ENCODE peak calls at places on chromosomes 7 and 10, in six cellular contexts. V is GM12892, C is uterus, D is IMR-90, M is breast epithelium, G is body of pancreas. Q is an unnamed sample.

GRCh38 chr10:25808372-25808771 is 125.7 kb upstream of the MYO3A start:
- DNase-seq in C (no peak), G (no peak), V (no peak), M (no peak), D (no peak), Q (no peak)

GRCh38 chr7:2803755-2804154 is 40.4 kb downstream of the GNA12 start:
- DNase-seq in C (no peak), G (no peak), V (no peak), M (no peak), D (no peak), Q (no peak)

GRCh38 chr7:157513682-157514081 is 176.9 kb downstream of the DNAJB6 start:
- DNase-seq in V (no peak), M (no peak), C (no peak), G (no peak), D (no peak), Q (no peak)

GRCh38 chr7:80608292-80608691 is 30.1 kb upstream of the CD36 start:
- DNase-seq in M (no peak), V (no peak), G (no peak), D (no peak), C (no peak), Q (no peak)

GRCh38 chr10:132984801-132985545 is 42.6 kb upstream of the CFAP46 start:
- DNase-seq in V (no peak), M (no peak), D (no peak), G (no peak), C (no peak), Q (no peak)

GRCh38 chr10:13707156-13707881 is 120.6 kb downstream of the PRPF18 start:
- DNase-seq in M (peak; percentile 65), C (peak; percentile 83), V (peak; percentile 32), D (peak; percentile 95), G (peak; percentile 84), Q (peak; percentile 18)

GRCh38 chr7:146175716-146176115 is 59.1 kb downstream of the CNTNAP2 start:
- DNase-seq in C (no peak), D (no peak), M (no peak), G (no peak), V (no peak), Q (no peak)

GRCh38 chr10:117137911-117138642 is at the start of gene VAX1:
- DNase-seq in V (no peak), C (no peak), D (no peak), M (no peak), G (no peak), Q (no peak)

GRCh38 chr10:64209574-64209973 is 688.4 kb downstream of the REEP3 start:
- DNase-seq in G (peak; percentile 25), C (no peak), D (no peak), V (no peak), M (no peak), Q (no peak)

GRCh38 chr7:35257251-35258124 is 3.6 kb upstream of the TBX20 start:
- DNase-seq in C (no peak), G (no peak), V (no peak), M (no peak), D (no peak), Q (no peak)

GRCh38 chr7:135168001-135168400 is 2.5 kb downstream of the CYREN start:
- DNase-seq in D (no peak), G (peak; percentile 48), V (no peak), M (no peak), C (no peak), Q (no peak)

GRCh38 chr7:135769403-135769802 is 20.8 kb upstream of the FAM180A start:
- DNase-seq in G (no peak), C (no peak), V (no peak), D (no peak), M (peak; percentile 83), Q (no peak)

GRCh38 chr10:59968705-59969104 is 62.3 kb upstream of the CCDC6 start:
- DNase-seq in C (no peak), M (no peak), V (no peak), G (no peak), D (no peak), Q (no peak)

GRCh38 chr10:93566435-93567276 is at the start of gene FFAR4:
- DNase-seq in G (peak; percentile 65), M (peak; percentile 19), C (no peak), D (no peak), V (no peak), Q (no peak)

GRCh38 chr10:31721166-31721565 is 207.5 kb downstream of the ARHGAP12 start:
- DNase-seq in G (no peak), D (no peak), M (no peak), V (no peak), C (no peak), Q (no peak)

GRCh38 chr7:121334875-121335648 is 6.3 kb downstream of the WNT16 start:
- DNase-seq in V (no peak), D (peak; percentile 50), C (no peak), G (no peak), M (no peak), Q (no peak)

GRCh38 chr10:70776455-70777005 is 8.6 kb downstream of the TBATA start:
- DNase-seq in V (no peak), G (no peak), M (peak; percentile 12), D (no peak), C (no peak), Q (no peak)

GRCh38 chr7:90207956-90208355 is 3.6 kb upstream of the STEAP2 start:
- DNase-seq in D (no peak), V (no peak), G (no peak), M (no peak), C (no peak), Q (no peak)

GRCh38 chr10:563827-564226 is 125.6 kb downstream of the DIP2C start:
- DNase-seq in C (no peak), D (no peak), M (no peak), V (no peak), G (no peak), Q (no peak)

GRCh38 chr7:42617781-42618457 is 294.0 kb downstream of the C7orf25 start:
- DNase-seq in C (no peak), G (no peak), D (no peak), V (no peak), M (no peak), Q (no peak)

GRCh38 chr10:110497438-110498086 is at the start of gene DUSP5:
- DNase-seq in G (peak; percentile 93), M (peak; percentile 95), C (peak; percentile 93), V (peak; percentile 89), D (peak; percentile 92), Q (peak; percentile 63)
- TF ChIP-seq POLR2A in G (peak; percentile 79), M (peak; percentile 91), C (peak; percentile 96), V (peak; percentile 96), D (peak; percentile 99), Q (peak; percentile 80)

DNA sequence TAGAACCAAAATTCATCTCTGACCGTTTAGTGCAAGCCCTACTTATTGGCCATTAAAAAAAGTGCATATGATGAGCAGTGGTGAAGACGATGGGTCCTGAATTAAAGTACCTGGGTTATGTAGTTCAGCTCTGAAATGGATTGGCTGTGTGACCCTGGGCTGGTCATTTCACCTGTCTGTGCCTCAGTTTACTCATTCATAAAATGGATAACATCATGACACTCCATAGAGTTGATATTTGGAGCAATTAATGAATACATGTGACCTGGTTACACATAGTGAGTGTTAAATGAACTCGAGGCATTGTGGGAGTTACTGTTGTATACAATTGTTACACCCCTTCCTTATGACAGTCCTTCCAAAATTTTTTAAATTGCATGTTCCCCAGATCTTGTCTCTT is 9.1 kb downstream of the MAP3K8 start:
- DNase-seq in M (no peak), C (no peak), G (no peak), D (no peak), V (no peak), Q (no peak)
- TF ChIP-seq POLR2A in M (no peak), C (no peak), G (no peak), D (no peak), V (no peak), Q (no peak)

GRCh38 chr7:107167483-107168232 is 1.1 kb upstream of the HBP1 start:
- DNase-seq in V (no peak), C (peak; percentile 81), M (no peak), G (peak; percentile 75), D (peak; percentile 90), Q (peak; percentile 43)

GRCh38 chr7:107169120-107170050 is 582 bp downstream of the HBP1 start:
- DNase-seq in C (peak; percentile 98), D (peak; percentile 96), V (peak; percentile 46), M (peak; percentile 97), G (peak; percentile 99), Q (peak; percentile 84)

GRCh38 chr7:107170051-107170661 is 1.4 kb downstream of the HBP1 start:
- DNase-seq in C (no peak), D (no peak), G (no peak), V (no peak), M (no peak), Q (no peak)

GRCh38 chr7:107166702-107167426 is 1.9 kb upstream of the HBP1 start:
- DNase-seq in V (no peak), C (no peak), G (no peak), D (no peak), M (no peak), Q (no peak)

DNA sequence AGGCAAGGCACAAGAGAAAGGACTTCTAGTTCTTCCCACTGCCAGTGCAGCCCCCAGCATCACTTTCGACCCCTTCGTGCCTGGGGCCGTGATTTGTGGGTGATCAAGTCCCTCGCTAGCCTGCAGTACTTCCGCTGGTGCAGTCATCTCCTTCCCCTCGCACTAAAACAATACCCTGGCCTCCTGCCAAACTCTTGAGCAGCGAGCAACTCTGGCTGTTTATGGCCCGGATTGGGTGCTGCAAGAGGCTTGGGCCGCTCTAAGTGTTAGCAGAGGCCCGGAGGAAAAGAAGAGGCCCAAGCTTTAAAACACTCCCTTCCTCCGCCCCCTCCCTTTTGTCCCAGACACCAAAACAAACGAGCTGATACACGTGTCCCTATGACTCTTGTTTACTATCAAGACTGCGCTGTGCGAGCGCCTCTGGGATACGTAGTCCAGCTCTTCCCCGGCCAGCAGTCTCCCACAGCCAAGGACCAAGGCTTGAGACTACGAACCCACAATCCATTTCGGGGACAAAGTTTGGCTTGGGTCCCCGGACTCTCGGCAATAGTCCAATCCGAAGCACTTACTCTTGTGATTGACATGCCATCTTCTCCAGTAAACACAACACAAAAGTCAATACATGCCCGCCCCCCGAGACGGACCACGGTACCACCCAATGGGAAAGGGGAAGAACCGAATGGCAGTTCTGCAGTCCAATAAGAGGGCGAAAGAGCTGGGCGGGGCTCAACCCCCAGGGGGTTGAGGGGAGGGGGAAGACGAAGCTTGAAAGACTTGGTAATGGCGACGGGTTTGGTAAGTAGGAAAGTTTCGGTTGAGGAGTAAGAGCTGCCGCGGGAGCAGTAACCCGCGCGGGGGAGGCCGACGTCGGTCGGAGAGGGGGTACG is at the start of gene HBP1:
- DNase-seq in C (peak; percentile 100), M (peak; percentile 100), G (peak; percentile 100), V (peak; percentile 72), D (peak; percentile 100), Q (peak; percentile 78)
- TF ChIP-seq POLR2A in C (peak; percentile 67), M (peak; percentile 85), G (peak; percentile 77), V (no peak), D (peak; percentile 79), Q (peak; percentile 23)

DNA sequence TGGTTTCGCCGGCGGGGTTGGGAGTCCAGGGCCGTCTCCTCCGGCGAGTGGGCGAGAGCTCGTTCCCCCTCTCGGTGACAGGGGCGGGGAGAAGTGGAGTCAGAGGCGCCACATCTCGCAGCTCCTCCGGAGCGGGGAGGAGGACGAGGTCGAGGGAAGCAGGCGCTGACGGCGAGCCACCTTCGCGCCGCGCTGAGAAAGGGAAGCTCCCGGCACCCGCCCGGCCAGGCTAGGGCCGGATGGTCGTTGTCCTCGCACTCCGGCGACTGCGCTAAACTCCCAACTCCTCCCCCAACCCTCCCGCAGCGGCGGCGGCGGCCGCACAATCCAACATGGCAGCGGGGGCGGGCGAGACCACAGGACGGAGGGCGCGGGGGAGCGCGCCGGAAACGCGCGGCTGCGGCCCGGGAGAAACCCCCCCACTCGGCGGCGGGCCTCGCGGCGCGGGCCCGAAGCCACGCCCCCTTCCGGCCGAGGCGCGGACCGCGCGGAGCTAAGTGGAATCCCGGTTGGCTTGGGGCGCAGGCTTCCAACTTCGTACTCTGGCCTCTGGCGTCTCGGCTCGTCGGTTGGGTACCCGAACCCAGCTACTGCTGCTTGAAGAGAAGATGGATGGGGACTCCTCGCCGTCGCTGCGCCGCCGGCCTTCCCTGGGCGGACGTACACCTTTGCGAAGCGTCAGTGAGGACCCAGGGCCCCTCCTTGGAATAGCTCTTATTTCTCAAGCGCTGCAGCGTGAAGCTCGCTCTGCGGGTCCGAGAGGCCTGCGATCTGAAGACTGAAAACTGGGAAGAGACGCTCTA is at the start of gene WASL:
- DNase-seq in G (peak; percentile 93), V (peak; percentile 66), M (peak; percentile 86), D (peak; percentile 85), C (peak; percentile 90), Q (peak; percentile 70)
- TF ChIP-seq POLR2A in G (peak; percentile 97), V (peak; percentile 97), M (peak; percentile 82), D (peak; percentile 87), C (peak; percentile 96), Q (peak; percentile 95)